ENCODE peak calls at places on chromosomes 5 and 9, in six cellular contexts. Y, O, E, M, A and Z are unnamed samples.
A peak's percentile ranks its signal among the peaks of the same experiment; 100 is the strongest.

GRCh38 chr5:177312649-177313181 is 1.0 kb upstream of the MXD3 start:
- DNase-seq in Y (no peak), O (no peak), E (peak; percentile 37), M (no peak), A (peak; percentile 84), Z (no peak)

GRCh38 chr5:102750435-102750834 is 4.7 kb upstream of the PAM start:
- DNase-seq in Y (no peak), O (no peak), E (no peak), M (no peak), A (no peak), Z (no peak)

GRCh38 chr9:12855066-12855465 is 80.2 kb downstream of the LURAP1L start:
- DNase-seq in Y (no peak), O (no peak), E (peak; percentile 51), M (no peak), A (no peak), Z (no peak)

GRCh38 chr5:178203670-178204204 is 596 bp upstream of the HNRNPAB start:
- DNase-seq in Y (no peak), O (no peak), E (no peak), M (no peak), A (peak; percentile 56), Z (no peak)

GRCh38 chr5:161548472-161549094 is 2.1 kb upstream of the GABRB2 start:
- DNase-seq in Y (no peak), O (no peak), E (no peak), M (peak; percentile 6), A (no peak), Z (no peak)

GRCh38 chr9:136726631-136727191 is 14.3 kb downstream of the DIPK1B start:
- DNase-seq in Y (no peak), O (no peak), E (peak; percentile 43), M (peak; percentile 67), A (peak; percentile 80), Z (no peak)

GRCh38 chr9:119050281-119050680 is 319.0 kb downstream of the BRINP1 start:
- DNase-seq in Y (no peak), O (no peak), E (peak; percentile 15), M (no peak), A (no peak), Z (no peak)

GRCh38 chr5:75324791-75325190 is 12.2 kb upstream of the HMGCR start:
- DNase-seq in Y (no peak), O (no peak), E (no peak), M (no peak), A (no peak), Z (no peak)

GRCh38 chr5:100790170-100790665 is 112.9 kb downstream of the ST8SIA4 start:
- DNase-seq in Y (no peak), O (no peak), E (no peak), M (no peak), A (peak; percentile 49), Z (no peak)

GRCh38 chr9:21504894-21505293 is 22.8 kb upstream of the IFNE start:
- DNase-seq in Y (no peak), O (no peak), E (no peak), M (no peak), A (no peak), Z (no peak)